ENCODE peak calls at places on chromosomes 12 and 14, in nine cellular contexts. One of them, this sample, is unnamed.

GRCh38 chr12:122048156-122048555 is 26.5 kb downstream of the BCL7A start:
- DNase-seq in endothelial cell: no peak
- DNase-seq in nephron progenitor cell: no peak
- DNase-seq in WTC11: no peak
- DNase-seq in tibial artery: no peak
- DNase-seq in ovary: no peak
- DNase-seq in hepatocyte: peak
- DNase-seq in WERI-Rb-1: no peak
- DNase-seq in CD4-positive, alpha-beta T cell: no peak
- DNase-seq in this sample: no peak

GRCh38 chr12:23847857-23848256 is 101.6 kb downstream of the SOX5 start:
- DNase-seq in CD4-positive, alpha-beta T cell: no peak
- DNase-seq in endothelial cell: no peak
- DNase-seq in ovary: no peak
- DNase-seq in nephron progenitor cell: no peak
- DNase-seq in WTC11: no peak
- DNase-seq in hepatocyte: no peak
- DNase-seq in tibial artery: no peak
- DNase-seq in WERI-Rb-1: no peak
- DNase-seq in this sample: no peak

GRCh38 chr12:108939594-108939993 is 59.7 kb downstream of the DAO start:
- DNase-seq in endothelial cell: no peak
- DNase-seq in tibial artery: no peak
- DNase-seq in nephron progenitor cell: no peak
- DNase-seq in hepatocyte: peak
- DNase-seq in WTC11: no peak
- DNase-seq in WERI-Rb-1: peak
- DNase-seq in ovary: no peak
- DNase-seq in CD4-positive, alpha-beta T cell: no peak
- DNase-seq in this sample: no peak

GRCh38 chr12:14417717-14418116 is 52.2 kb downstream of the ATF7IP start:
- DNase-seq in CD4-positive, alpha-beta T cell: peak
- DNase-seq in tibial artery: peak
- DNase-seq in WERI-Rb-1: peak
- DNase-seq in ovary: no peak
- DNase-seq in nephron progenitor cell: peak
- DNase-seq in WTC11: peak
- DNase-seq in hepatocyte: peak
- DNase-seq in endothelial cell: peak
- DNase-seq in this sample: no peak

GRCh38 chr12:54471793-54472192 is 1.6 kb downstream of the GTSF1 start:
- DNase-seq in ovary: no peak
- DNase-seq in tibial artery: no peak
- DNase-seq in WTC11: no peak
- DNase-seq in WERI-Rb-1: no peak
- DNase-seq in CD4-positive, alpha-beta T cell: no peak
- DNase-seq in nephron progenitor cell: no peak
- DNase-seq in endothelial cell: no peak
- DNase-seq in hepatocyte: no peak
- DNase-seq in this sample: no peak

GRCh38 chr14:78754059-78754458 is 583.9 kb downstream of the NRXN3 start:
- DNase-seq in CD4-positive, alpha-beta T cell: no peak
- DNase-seq in nephron progenitor cell: no peak
- DNase-seq in WTC11: no peak
- DNase-seq in WERI-Rb-1: no peak
- DNase-seq in hepatocyte: no peak
- DNase-seq in ovary: no peak
- DNase-seq in endothelial cell: no peak
- DNase-seq in tibial artery: no peak
- DNase-seq in this sample: no peak

GRCh38 chr12:123150804-123151678 is at the start of gene PITPNM2:
- DNase-seq in endothelial cell: peak
- DNase-seq in CD4-positive, alpha-beta T cell: peak
- DNase-seq in nephron progenitor cell: peak
- DNase-seq in WTC11: peak
- DNase-seq in ovary: peak
- DNase-seq in tibial artery: peak
- DNase-seq in WERI-Rb-1: peak
- DNase-seq in hepatocyte: peak
- DNase-seq in this sample: no peak

GRCh38 chr12:101743242-101743641 is 4.0 kb upstream of the SYCP3 start:
- DNase-seq in nephron progenitor cell: no peak
- DNase-seq in CD4-positive, alpha-beta T cell: no peak
- DNase-seq in WTC11: no peak
- DNase-seq in WERI-Rb-1: no peak
- DNase-seq in endothelial cell: no peak
- DNase-seq in hepatocyte: no peak
- DNase-seq in tibial artery: no peak
- DNase-seq in ovary: no peak
- DNase-seq in this sample: no peak

GRCh38 chr14:61475316-61475715 is 153.9 kb downstream of the PRKCH start:
- DNase-seq in CD4-positive, alpha-beta T cell: no peak
- DNase-seq in WTC11: no peak
- DNase-seq in tibial artery: no peak
- DNase-seq in hepatocyte: peak
- DNase-seq in ovary: no peak
- DNase-seq in WERI-Rb-1: no peak
- DNase-seq in nephron progenitor cell: peak
- DNase-seq in endothelial cell: no peak
- DNase-seq in this sample: no peak

GRCh38 chr14:72692678-72693077 is 201.2 kb downstream of the DPF3 start:
- DNase-seq in WERI-Rb-1: no peak
- DNase-seq in tibial artery: no peak
- DNase-seq in endothelial cell: no peak
- DNase-seq in nephron progenitor cell: no peak
- DNase-seq in ovary: no peak
- DNase-seq in hepatocyte: peak
- DNase-seq in WTC11: peak
- DNase-seq in CD4-positive, alpha-beta T cell: no peak
- DNase-seq in this sample: no peak

GRCh38 chr12:109517619-109518018 is 40.2 kb downstream of the UBE3B start:
- DNase-seq in endothelial cell: no peak
- DNase-seq in nephron progenitor cell: no peak
- DNase-seq in WERI-Rb-1: peak
- DNase-seq in WTC11: no peak
- DNase-seq in ovary: no peak
- DNase-seq in hepatocyte: no peak
- DNase-seq in tibial artery: no peak
- DNase-seq in CD4-positive, alpha-beta T cell: no peak
- DNase-seq in this sample: no peak

GRCh38 chr12:55966408-55967281 is at the start of gene CDK2:
- DNase-seq in endothelial cell: peak
- DNase-seq in nephron progenitor cell: peak
- DNase-seq in CD4-positive, alpha-beta T cell: peak
- DNase-seq in hepatocyte: peak
- DNase-seq in ovary: peak
- DNase-seq in WERI-Rb-1: peak
- DNase-seq in tibial artery: peak
- DNase-seq in WTC11: peak
- DNase-seq in this sample: peak

GRCh38 chr12:16560273-16560672 is 45.7 kb downstream of the LMO3 start:
- DNase-seq in hepatocyte: no peak
- DNase-seq in CD4-positive, alpha-beta T cell: no peak
- DNase-seq in ovary: no peak
- DNase-seq in tibial artery: no peak
- DNase-seq in endothelial cell: no peak
- DNase-seq in nephron progenitor cell: no peak
- DNase-seq in WERI-Rb-1: no peak
- DNase-seq in WTC11: no peak
- DNase-seq in this sample: no peak

GRCh38 chr12:31662176-31662849 is 2.8 kb downstream of the ETFBKMT start:
- DNase-seq in CD4-positive, alpha-beta T cell: no peak
- DNase-seq in hepatocyte: no peak
- DNase-seq in tibial artery: no peak
- DNase-seq in nephron progenitor cell: no peak
- DNase-seq in endothelial cell: no peak
- DNase-seq in WTC11: no peak
- DNase-seq in ovary: no peak
- DNase-seq in WERI-Rb-1: no peak
- DNase-seq in this sample: no peak

GRCh38 chr14:36657409-36658090 is 4.1 kb upstream of the PAX9 start:
- DNase-seq in endothelial cell: no peak
- DNase-seq in hepatocyte: peak
- DNase-seq in WERI-Rb-1: no peak
- DNase-seq in nephron progenitor cell: peak
- DNase-seq in CD4-positive, alpha-beta T cell: no peak
- DNase-seq in ovary: no peak
- DNase-seq in WTC11: peak
- DNase-seq in tibial artery: no peak
- DNase-seq in this sample: no peak

GRCh38 chr14:100076133-100076532 is 10.9 kb downstream of the EVL start:
- DNase-seq in endothelial cell: peak
- DNase-seq in tibial artery: peak
- DNase-seq in CD4-positive, alpha-beta T cell: no peak
- DNase-seq in ovary: no peak
- DNase-seq in nephron progenitor cell: no peak
- DNase-seq in hepatocyte: no peak
- DNase-seq in WTC11: peak
- DNase-seq in WERI-Rb-1: peak
- DNase-seq in this sample: no peak

GRCh38 chr12:121773011-121773777 is 20.3 kb downstream of the RHOF start:
- DNase-seq in CD4-positive, alpha-beta T cell: peak
- DNase-seq in WTC11: peak
- DNase-seq in endothelial cell: peak
- DNase-seq in WERI-Rb-1: peak
- DNase-seq in hepatocyte: peak
- DNase-seq in ovary: peak
- DNase-seq in nephron progenitor cell: peak
- DNase-seq in tibial artery: no peak
- DNase-seq in this sample: no peak

GRCh38 chr12:89863332-89863938 is 154.8 kb upstream of the ATP2B1 start:
- DNase-seq in hepatocyte: no peak
- DNase-seq in nephron progenitor cell: no peak
- DNase-seq in CD4-positive, alpha-beta T cell: peak
- DNase-seq in WERI-Rb-1: no peak
- DNase-seq in endothelial cell: no peak
- DNase-seq in WTC11: no peak
- DNase-seq in ovary: no peak
- DNase-seq in tibial artery: no peak
- DNase-seq in this sample: no peak

GRCh38 chr14:36773136-36773540 is 111.5 kb downstream of the PAX9 start:
- DNase-seq in WERI-Rb-1: no peak
- DNase-seq in endothelial cell: no peak
- DNase-seq in CD4-positive, alpha-beta T cell: no peak
- DNase-seq in hepatocyte: peak
- DNase-seq in WTC11: no peak
- DNase-seq in nephron progenitor cell: no peak
- DNase-seq in ovary: no peak
- DNase-seq in tibial artery: no peak
- DNase-seq in this sample: no peak

GRCh38 chr12:103705098-103705497 is 118.0 kb downstream of the STAB2 start:
- DNase-seq in ovary: no peak
- DNase-seq in hepatocyte: no peak
- DNase-seq in WTC11: no peak
- DNase-seq in CD4-positive, alpha-beta T cell: no peak
- DNase-seq in endothelial cell: no peak
- DNase-seq in WERI-Rb-1: no peak
- DNase-seq in nephron progenitor cell: no peak
- DNase-seq in tibial artery: no peak
- DNase-seq in this sample: no peak

GRCh38 chr12:103705927-103706326 is 118.9 kb downstream of the STAB2 start:
- DNase-seq in nephron progenitor cell: no peak
- DNase-seq in tibial artery: no peak
- DNase-seq in hepatocyte: no peak
- DNase-seq in CD4-positive, alpha-beta T cell: no peak
- DNase-seq in ovary: no peak
- DNase-seq in WERI-Rb-1: no peak
- DNase-seq in endothelial cell: peak
- DNase-seq in WTC11: no peak
- DNase-seq in this sample: no peak
- TF ChIP-seq CTCF in nephron progenitor cell: peak
- TF ChIP-seq CTCF in tibial artery: no peak
- TF ChIP-seq CTCF in hepatocyte: peak
- TF ChIP-seq CTCF in CD4-positive, alpha-beta T cell: no peak
- TF ChIP-seq CTCF in ovary: no peak
- TF ChIP-seq CTCF in WERI-Rb-1: peak
- TF ChIP-seq CTCF in endothelial cell: peak
- TF ChIP-seq CTCF in WTC11: no peak
- TF ChIP-seq CTCF in this sample: peak

GRCh38 chr12:49548822-49549648 is 10.2 kb downstream of the KCNH3 start:
- DNase-seq in ovary: no peak
- DNase-seq in nephron progenitor cell: peak
- DNase-seq in hepatocyte: peak
- DNase-seq in CD4-positive, alpha-beta T cell: no peak
- DNase-seq in endothelial cell: peak
- DNase-seq in WTC11: peak
- DNase-seq in tibial artery: no peak
- DNase-seq in WERI-Rb-1: no peak
- DNase-seq in this sample: no peak
- TF ChIP-seq CTCF in ovary: peak
- TF ChIP-seq CTCF in nephron progenitor cell: peak
- TF ChIP-seq CTCF in hepatocyte: peak
- TF ChIP-seq CTCF in CD4-positive, alpha-beta T cell: peak
- TF ChIP-seq CTCF in endothelial cell: peak
- TF ChIP-seq CTCF in WTC11: no peak
- TF ChIP-seq CTCF in tibial artery: peak
- TF ChIP-seq CTCF in WERI-Rb-1: no peak
- TF ChIP-seq CTCF in this sample: peak

DNA sequence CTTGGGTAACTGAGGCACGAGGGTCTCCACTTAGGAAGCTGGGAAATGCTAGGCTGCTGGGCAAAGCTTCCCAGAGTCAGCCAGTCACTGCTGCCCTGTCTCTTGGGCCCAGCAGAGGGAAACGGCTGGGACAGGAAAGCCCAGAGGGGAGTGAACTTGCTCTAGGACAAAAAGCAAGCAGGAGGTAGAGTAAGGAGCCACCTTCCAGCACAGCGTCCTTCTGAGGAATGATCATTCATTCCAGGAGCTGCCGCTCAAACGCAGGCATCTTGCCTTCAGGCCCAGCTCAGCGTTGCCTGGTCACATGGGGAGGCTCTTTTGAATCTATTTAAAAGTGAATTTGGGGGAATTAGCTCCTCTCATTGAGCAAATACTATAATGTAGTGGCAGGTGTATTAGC is 118.6 kb downstream of the CRACR2A start:
- DNase-seq in hepatocyte: no peak
- DNase-seq in nephron progenitor cell: no peak
- DNase-seq in endothelial cell: no peak
- DNase-seq in WTC11: no peak
- DNase-seq in CD4-positive, alpha-beta T cell: no peak
- DNase-seq in tibial artery: no peak
- DNase-seq in ovary: no peak
- DNase-seq in WERI-Rb-1: no peak
- DNase-seq in this sample: no peak
- TF ChIP-seq CTCF in hepatocyte: no peak
- TF ChIP-seq CTCF in nephron progenitor cell: no peak
- TF ChIP-seq CTCF in endothelial cell: no peak
- TF ChIP-seq CTCF in WTC11: no peak
- TF ChIP-seq CTCF in CD4-positive, alpha-beta T cell: no peak
- TF ChIP-seq CTCF in tibial artery: no peak
- TF ChIP-seq CTCF in ovary: no peak
- TF ChIP-seq CTCF in WERI-Rb-1: no peak
- TF ChIP-seq CTCF in this sample: no peak

DNA sequence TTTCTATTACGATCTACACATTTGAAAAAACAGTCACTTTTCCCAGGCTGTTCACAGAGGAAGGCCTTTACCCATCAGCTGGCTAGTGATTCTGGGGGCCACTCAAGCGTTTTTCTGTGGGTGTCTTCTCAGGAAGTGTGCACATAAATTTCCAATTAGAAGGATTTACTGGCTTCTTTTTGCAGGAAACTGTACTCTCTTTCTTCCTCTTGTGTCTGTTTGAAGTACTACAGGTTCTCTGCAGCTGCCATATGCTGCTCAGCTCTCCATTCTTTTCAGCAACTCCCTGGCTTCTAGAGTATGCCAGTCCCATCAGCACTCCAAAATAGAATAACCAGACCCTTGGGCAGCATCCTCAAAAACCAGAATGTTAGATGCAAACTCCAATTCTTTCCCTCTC is 110.4 kb upstream of the NAV3 start:
- DNase-seq in hepatocyte: no peak
- DNase-seq in nephron progenitor cell: peak
- DNase-seq in WTC11: no peak
- DNase-seq in tibial artery: no peak
- DNase-seq in CD4-positive, alpha-beta T cell: no peak
- DNase-seq in WERI-Rb-1: no peak
- DNase-seq in ovary: no peak
- DNase-seq in endothelial cell: no peak
- DNase-seq in this sample: no peak
- TF ChIP-seq CTCF in hepatocyte: peak
- TF ChIP-seq CTCF in nephron progenitor cell: peak
- TF ChIP-seq CTCF in WTC11: no peak
- TF ChIP-seq CTCF in tibial artery: no peak
- TF ChIP-seq CTCF in CD4-positive, alpha-beta T cell: no peak
- TF ChIP-seq CTCF in WERI-Rb-1: peak
- TF ChIP-seq CTCF in ovary: no peak
- TF ChIP-seq CTCF in endothelial cell: no peak
- TF ChIP-seq CTCF in this sample: peak